ENCODE peak calls at places on chromosomes 2 and 18, in eight cellular contexts. E is sigmoid colon; R is tibial artery; Q is Panc1; U is lung; D is CD8-positive, alpha-beta memory T cell; B is astrocyte; L is endothelial cell of umbilical vein. A is an unnamed sample.

GRCh38 chr2:190031971-190032623 is 30.4 kb downstream of the MSTN start:
- DNase-seq in U (no peak), D (no peak), B (no peak), Q (no peak), L (no peak), E (no peak), R (no peak), A (no peak)

GRCh38 chr18:41543815-41544214 is 411.2 kb upstream of the PIK3C3 start:
- DNase-seq in Q (no peak), D (no peak), E (no peak), R (no peak), L (no peak), U (no peak), B (no peak), A (no peak)

GRCh38 chr2:42917374-42918017 is 125.1 kb upstream of the HAAO start:
- DNase-seq in E (peak), R (peak), B (peak), L (peak), D (no peak), Q (no peak), U (peak), A (no peak)

GRCh38 chr2:187525164-187525900 is 28.9 kb downstream of the TFPI start:
- DNase-seq in E (no peak), L (peak), Q (no peak), B (no peak), U (no peak), R (no peak), D (no peak), A (no peak)

GRCh38 chr2:23478087-23478932 is 93.3 kb downstream of the KLHL29 start:
- DNase-seq in U (no peak), Q (no peak), R (no peak), L (no peak), D (no peak), E (peak), B (no peak), A (no peak)

GRCh38 chr2:222445226-222445625 is 20.9 kb downstream of the SGPP2 start:
- DNase-seq in D (no peak), B (no peak), L (no peak), R (no peak), U (no peak), E (no peak), Q (no peak), A (no peak)

GRCh38 chr2:242004223-242004901 is 134.8 kb downstream of the RTP5 start:
- DNase-seq in R (no peak), D (no peak), Q (no peak), L (no peak), B (no peak), U (no peak), E (no peak), A (no peak)

GRCh38 chr2:176094307-176094706 is 1.8 kb downstream of the HOXD13 start:
- DNase-seq in L (no peak), D (no peak), R (no peak), E (no peak), B (no peak), U (no peak), Q (no peak), A (no peak)

GRCh38 chr2:69579561-69579960 is 64.0 kb downstream of the AAK1 start:
- DNase-seq in D (no peak), L (no peak), E (no peak), U (no peak), B (no peak), R (no peak), Q (no peak), A (no peak)

GRCh38 chr2:69582582-69583176 is 60.9 kb downstream of the AAK1 start:
- DNase-seq in E (no peak), L (no peak), D (no peak), U (no peak), Q (no peak), R (no peak), B (peak), A (no peak)

GRCh38 chr2:69584127-69584889 is 59.2 kb downstream of the AAK1 start:
- DNase-seq in E (no peak), B (no peak), D (no peak), L (no peak), Q (no peak), R (no peak), U (no peak), A (no peak)

GRCh38 chr2:69583434-69583833 is 60.1 kb downstream of the AAK1 start:
- DNase-seq in Q (no peak), E (no peak), L (no peak), R (no peak), D (no peak), B (no peak), U (no peak), A (no peak)

GRCh38 chr2:69581774-69582581 is 61.6 kb downstream of the AAK1 start:
- DNase-seq in E (no peak), Q (no peak), R (no peak), L (no peak), U (no peak), B (peak), D (no peak), A (no peak)
- H3K4me3 ChIP-seq in E (no peak), Q (no peak), R (no peak), L (no peak), U (no peak), B (no peak), D (no peak), A (no peak)

GRCh38 chr2:169583494-169583893 is 657 bp upstream of the PPIG start:
- DNase-seq in B (no peak), D (no peak), Q (no peak), L (no peak), R (no peak), E (no peak), U (no peak), A (no peak)

GRCh38 chr2:169584005-169584877 is at the start of gene PPIG:
- DNase-seq in E (peak), L (peak), D (peak), R (peak), B (peak), Q (peak), U (peak), A (peak)

GRCh38 chr2:169590804-169591203 is 6.7 kb downstream of the PPIG start:
- DNase-seq in D (no peak), U (no peak), L (no peak), R (no peak), Q (no peak), E (no peak), B (no peak), A (no peak)

GRCh38 chr2:169585673-169586072 is 1.5 kb downstream of the PPIG start:
- DNase-seq in U (no peak), E (no peak), Q (no peak), B (peak), D (no peak), L (peak), R (no peak), A (no peak)
- H3K27ac ChIP-seq in U (no peak), E (peak), Q (peak), B (peak), D (peak), L (no peak), R (peak), A (no peak)

GRCh38 chr2:25410370-25410769 is 68.6 kb upstream of the DNMT3A start:
- DNase-seq in R (no peak), B (no peak), E (no peak), U (no peak), L (no peak), D (no peak), Q (no peak), A (no peak)
- H3K4me3 ChIP-seq in R (no peak), B (no peak), E (no peak), U (no peak), L (no peak), D (no peak), Q (no peak), A (no peak)

DNA sequence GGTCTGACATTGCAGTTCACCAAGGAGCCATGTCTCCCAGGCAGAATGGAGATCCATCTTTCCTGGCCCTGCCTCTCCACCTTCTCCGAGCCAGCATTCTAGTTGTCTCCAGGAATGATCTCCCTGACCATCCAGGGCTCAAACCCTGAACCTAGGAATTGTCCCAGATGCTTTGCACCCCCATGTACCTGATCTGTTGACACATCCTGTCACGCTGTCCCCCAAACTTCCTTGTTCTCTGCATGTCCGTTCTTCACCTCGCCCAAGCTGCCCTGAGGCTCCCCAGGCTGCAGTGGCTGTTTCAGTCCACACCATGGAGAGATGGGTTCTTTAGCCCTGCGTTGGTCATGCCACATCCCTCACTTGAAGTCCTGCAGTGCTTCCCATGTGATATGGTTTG is 7.0 kb upstream of the MBP start:
- DNase-seq in D (no peak), Q (no peak), B (no peak), R (no peak), E (no peak), L (no peak), U (no peak), A (no peak)
- H3K27ac ChIP-seq in D (no peak), Q (no peak), B (no peak), R (no peak), E (no peak), L (no peak), U (no peak), A (no peak)

DNA sequence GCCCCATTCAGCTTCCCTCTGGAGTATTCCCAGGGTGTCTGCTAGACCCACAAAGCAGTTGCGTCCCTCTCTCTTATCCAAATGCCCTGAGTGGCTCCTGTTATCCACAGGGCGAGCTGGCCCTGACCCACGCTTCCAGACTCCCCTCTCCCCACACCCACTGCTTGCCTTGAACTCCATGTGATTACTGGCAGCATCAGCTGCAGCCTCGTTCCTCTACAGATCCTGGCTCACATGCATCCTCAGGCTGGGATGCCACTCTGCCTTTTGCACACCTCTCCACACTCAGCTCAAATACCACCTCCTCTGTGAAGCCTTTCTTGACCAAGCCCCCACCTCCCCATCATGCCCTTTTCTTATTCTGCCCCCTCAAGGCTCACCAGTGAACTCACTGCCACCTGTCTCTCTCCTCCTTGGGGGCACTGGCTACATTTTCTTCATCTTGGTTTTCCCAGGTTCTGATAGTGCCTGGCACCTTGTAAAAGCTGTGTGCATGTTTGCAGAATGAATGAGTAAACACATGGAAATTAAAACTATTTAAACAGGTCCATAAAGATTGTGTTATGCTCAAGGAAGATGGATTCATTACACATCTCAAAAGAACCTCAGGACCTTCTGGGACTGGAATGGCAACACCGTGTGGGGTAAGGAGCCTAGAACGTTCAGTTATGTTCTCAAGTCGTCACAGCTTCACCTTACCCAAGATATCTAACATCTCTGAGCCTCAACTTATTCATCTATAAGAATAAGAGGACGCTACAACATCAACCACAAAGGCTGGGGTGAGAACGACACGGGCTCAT is 165.0 kb downstream of the BCL2 start:
- DNase-seq in D (no peak), B (no peak), L (no peak), Q (no peak), U (no peak), R (no peak), E (no peak), A (no peak)
- H3K4me3 ChIP-seq in D (peak), B (no peak), L (no peak), Q (no peak), U (no peak), R (no peak), E (no peak), A (no peak)

GRCh38 chr2:127658146-127658545 is 12.2 kb downstream of the GPR17 start:
- DNase-seq in R (no peak), E (no peak), L (no peak), B (no peak), Q (no peak), U (no peak), D (no peak), A (no peak)
- H3K27ac ChIP-seq in R (peak), E (peak), L (no peak), B (no peak), Q (no peak), U (peak), D (no peak), A (peak)

GRCh38 chr2:1744446-1745170 is at the start of gene PXDN:
- DNase-seq in R (no peak), D (no peak), E (peak), B (peak), U (peak), Q (no peak), L (peak), A (peak)
- H3K4me3 ChIP-seq in R (peak), D (no peak), E (peak), B (peak), U (peak), Q (peak), L (peak), A (peak)

GRCh38 chr2:157932480-157933205 is 56.5 kb upstream of the ACVR1 start:
- DNase-seq in E (no peak), B (peak), R (no peak), Q (no peak), D (no peak), U (no peak), L (no peak), A (no peak)

GRCh38 chr2:157931542-157931941 is 55.4 kb upstream of the ACVR1 start:
- DNase-seq in R (no peak), D (no peak), L (no peak), Q (no peak), U (no peak), B (no peak), E (no peak), A (no peak)

GRCh38 chr2:157935378-157935726 is 59.2 kb upstream of the ACVR1 start:
- DNase-seq in R (no peak), E (no peak), D (no peak), L (no peak), Q (no peak), U (no peak), B (no peak), A (no peak)

GRCh38 chr2:157934684-157935377 is 58.7 kb upstream of the ACVR1 start:
- DNase-seq in E (no peak), Q (no peak), D (no peak), R (no peak), L (no peak), U (no peak), B (no peak), A (no peak)

GRCh38 chr2:157933549-157933948 is 57.4 kb upstream of the ACVR1 start:
- DNase-seq in R (no peak), U (no peak), D (no peak), Q (no peak), B (no peak), E (no peak), L (no peak), A (no peak)
- H3K27ac ChIP-seq in R (no peak), U (no peak), D (no peak), Q (no peak), B (no peak), E (no peak), L (no peak), A (no peak)